ENCODE peak calls at places on chromosomes 3 and 15, in six cellular contexts. R, C, T, X, I and Q are unnamed samples.

GRCh38 chr3:99529265-99529664 is 109.1 kb upstream of the COL8A1 start:
- DNase-seq in R (no peak), C (no peak), T (no peak), X (no peak), I (no peak), Q (no peak)

GRCh38 chr15:47678047-47678446 is 39.3 kb upstream of the SEMA6D start:
- DNase-seq in R (no peak), C (peak), T (no peak), X (no peak), I (no peak), Q (no peak)

GRCh38 chr15:67311751-67312150 is 57.2 kb downstream of the IQCH start:
- DNase-seq in R (no peak), C (no peak), T (no peak), X (no peak), I (no peak), Q (no peak)

GRCh38 chr3:101903426-101903825 is 54.1 kb downstream of the NFKBIZ start:
- DNase-seq in R (no peak), C (no peak), T (no peak), X (no peak), I (no peak), Q (no peak)

GRCh38 chr3:47669026-47669749 is 90.5 kb upstream of the CSPG5 start:
- DNase-seq in R (no peak), C (peak), T (no peak), X (no peak), I (no peak), Q (no peak)

GRCh38 chr3:182740710-182741109 is 52.6 kb upstream of the ATP11B start:
- DNase-seq in R (no peak), C (no peak), T (no peak), X (no peak), I (peak), Q (no peak)

GRCh38 chr3:192916455-192917257 is 1.0 kb downstream of the MB21D2 start:
- DNase-seq in R (peak), C (peak), T (peak), X (peak), I (peak), Q (peak)

GRCh38 chr15:29805043-29805707 is 17.1 kb downstream of the TJP1 start:
- DNase-seq in R (no peak), C (peak), T (no peak), X (no peak), I (peak), Q (no peak)

GRCh38 chr15:62626903-62627302 is 415.6 kb upstream of the TPM1 start:
- DNase-seq in R (no peak), C (no peak), T (no peak), X (no peak), I (peak), Q (no peak)

GRCh38 chr15:56837281-56837680 is 81.2 kb upstream of the TCF12 start:
- DNase-seq in R (no peak), C (no peak), T (no peak), X (no peak), I (no peak), Q (no peak)

DNA sequence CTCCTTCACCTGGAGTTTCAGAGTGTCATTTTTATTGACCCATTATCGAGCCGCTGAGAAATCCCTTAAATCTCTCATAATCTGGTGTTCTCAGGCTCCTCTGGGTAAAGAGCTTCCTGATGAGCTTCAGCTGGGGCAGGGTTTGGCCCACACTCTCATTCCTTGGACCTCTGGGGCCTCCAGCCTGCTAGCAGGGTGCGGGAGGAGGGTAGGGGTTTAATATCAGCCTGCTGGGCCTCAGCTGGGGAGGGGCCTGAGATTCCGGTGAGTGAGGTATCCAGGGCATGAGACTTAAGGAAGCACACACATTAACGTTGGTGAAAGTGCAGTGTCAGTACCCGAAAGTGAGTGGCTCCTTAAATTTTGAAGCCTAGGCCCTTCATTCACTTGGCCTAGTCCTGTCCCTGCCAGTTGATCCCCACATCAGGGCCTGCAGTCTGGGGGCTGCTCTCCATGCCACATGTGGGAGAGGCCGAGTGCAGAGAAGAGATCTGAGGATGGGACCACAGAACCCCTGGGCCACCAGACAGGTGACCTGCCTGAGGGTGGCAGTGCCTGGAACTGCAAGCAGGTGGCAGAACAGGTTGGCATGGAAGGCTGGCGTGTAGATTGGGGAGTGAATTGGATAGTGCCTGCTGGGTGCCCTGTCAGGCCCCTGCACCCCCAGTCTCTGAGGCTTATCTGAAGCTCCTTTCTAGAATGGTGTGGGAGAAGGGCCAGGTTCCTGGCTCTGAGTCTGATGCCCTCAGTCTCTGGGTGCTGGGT is 16.1 kb downstream of the C3orf18 start:
- DNase-seq in R (no peak), C (no peak), T (no peak), X (no peak), I (no peak), Q (no peak)
- TF ChIP-seq CTCF in R (no peak), C (no peak), T (no peak), X (no peak), I (no peak), Q (no peak)

DNA sequence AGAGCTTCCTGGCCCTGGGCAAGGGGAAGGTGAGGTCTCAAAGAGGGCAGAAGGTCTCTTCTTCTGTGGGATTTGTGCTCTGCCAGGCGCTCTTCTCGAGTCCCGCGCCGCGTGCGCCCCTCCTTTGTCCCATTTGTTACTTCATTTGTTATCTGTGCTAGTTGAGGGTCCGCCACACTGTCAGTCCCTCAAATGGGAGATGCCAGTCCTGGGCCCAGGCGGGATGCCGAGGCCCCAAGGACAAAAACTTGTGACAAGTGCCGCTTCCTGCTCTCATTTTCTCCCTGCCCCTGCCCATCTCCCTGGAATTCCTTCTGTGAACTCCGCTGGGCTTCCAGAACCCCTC is 1.5 kb downstream of the ST8SIA2 start:
- DNase-seq in R (no peak), C (no peak), T (no peak), X (no peak), I (no peak), Q (no peak)
- TF ChIP-seq CTCF in R (no peak), C (no peak), T (no peak), X (no peak), I (no peak), Q (no peak)

GRCh38 chr3:46102059-46102779 is 74.9 kb upstream of the XCR1 start:
- DNase-seq in R (peak), C (no peak), T (no peak), X (no peak), I (no peak), Q (no peak)
- TF ChIP-seq CTCF in R (no peak), C (no peak), T (no peak), X (no peak), I (no peak), Q (no peak)

DNA sequence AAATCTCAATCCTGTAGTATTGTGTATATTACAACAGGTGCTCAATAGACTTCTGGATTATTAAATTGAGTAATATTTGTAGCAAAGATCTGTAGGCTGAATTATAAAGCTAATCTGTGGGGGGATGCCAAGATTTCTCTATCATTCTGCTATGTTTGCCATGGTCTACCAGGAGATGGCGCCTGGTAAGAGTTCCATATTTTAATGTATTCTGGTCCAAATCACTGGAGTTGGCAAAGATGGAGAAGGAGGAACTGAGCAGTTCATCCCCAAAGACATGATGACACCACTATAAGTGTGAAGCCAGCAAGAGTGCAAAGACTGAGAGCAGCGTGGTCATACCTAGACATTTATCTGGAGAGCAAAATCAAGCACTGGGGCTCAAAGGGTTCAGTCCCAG is 340.8 kb upstream of the TPRG1 start:
- DNase-seq in R (no peak), C (no peak), T (no peak), X (no peak), I (peak), Q (no peak)
- TF ChIP-seq CTCF in R (no peak), C (peak), T (peak), X (peak), I (peak), Q (no peak)

DNA sequence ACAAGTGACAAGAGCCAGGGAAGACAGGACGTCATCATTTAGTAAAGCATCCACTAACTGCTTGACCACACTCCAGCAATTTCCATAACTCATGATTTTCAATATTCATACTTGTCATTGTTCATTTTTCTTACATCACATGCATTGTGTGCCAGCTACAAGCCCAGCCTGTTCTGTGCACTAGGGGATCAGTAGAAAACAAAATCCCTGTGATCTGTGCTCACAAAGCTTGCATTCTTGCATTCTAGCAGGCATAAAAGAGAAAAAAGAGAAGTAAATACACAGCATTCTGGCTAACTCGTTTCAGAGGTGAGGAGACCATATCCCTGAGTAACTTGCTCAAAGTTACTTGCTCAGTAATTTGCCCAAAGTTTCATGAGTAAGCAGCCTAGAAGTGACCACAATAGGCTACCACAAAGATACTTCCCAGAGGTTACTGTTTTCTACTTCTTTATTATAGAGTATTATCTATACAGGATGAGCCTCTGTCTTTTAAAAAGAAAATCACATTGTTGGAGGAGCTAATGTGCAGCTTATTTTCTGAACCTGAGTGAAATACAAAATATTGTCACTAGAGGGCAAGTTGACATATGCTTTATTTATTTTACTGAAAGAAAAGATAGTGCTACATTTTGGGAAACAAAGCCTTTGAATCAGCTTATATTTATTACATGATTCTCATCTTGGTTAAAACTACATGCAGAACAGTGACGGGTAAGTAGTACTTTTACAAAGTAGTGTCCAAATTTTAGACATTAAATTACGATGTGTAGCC is 701.4 kb upstream of the LMCD1 start:
- DNase-seq in R (no peak), C (no peak), T (no peak), X (no peak), I (no peak), Q (no peak)
- TF ChIP-seq CTCF in R (no peak), C (no peak), T (no peak), X (peak), I (no peak), Q (no peak)

GRCh38 chr3:46071222-46071621 is 43.9 kb upstream of the XCR1 start:
- DNase-seq in R (no peak), C (no peak), T (no peak), X (no peak), I (no peak), Q (no peak)

GRCh38 chr3:46080124-46080991 is 53.1 kb upstream of the XCR1 start:
- DNase-seq in R (no peak), C (no peak), T (no peak), X (no peak), I (no peak), Q (no peak)

GRCh38 chr3:46075816-46076215 is 48.5 kb upstream of the XCR1 start:
- DNase-seq in R (no peak), C (no peak), T (no peak), X (no peak), I (no peak), Q (no peak)

GRCh38 chr3:46078712-46079400 is 51.6 kb upstream of the XCR1 start:
- DNase-seq in R (peak), C (peak), T (peak), X (peak), I (peak), Q (peak)

GRCh38 chr3:46076606-46077005 is 49.3 kb upstream of the XCR1 start:
- DNase-seq in R (no peak), C (no peak), T (no peak), X (no peak), I (no peak), Q (no peak)
- TF ChIP-seq CTCF in R (no peak), C (peak), T (peak), X (peak), I (no peak), Q (no peak)